ENCODE peak calls at places on chromosomes 3 and 15, in eight cellular contexts. L is tibial artery; U is CD4-positive, alpha-beta T cell; P is psoas muscle; M is uterus; S is pancreas; V is K562; G is hepatocyte. W is an unnamed sample.

GRCh38 chr3:106114220-106114619 is 245.4 kb upstream of the CBLB start:
- DNase-seq in L (no peak), U (no peak), P (no peak), M (no peak), S (no peak), V (no peak), G (no peak), W (no peak)

GRCh38 chr3:128382221-128382807 is 84.4 kb downstream of the DNAJB8 start:
- DNase-seq in L (no peak), U (no peak), P (no peak), M (peak; percentile 57), S (peak; percentile 75), V (no peak), G (no peak), W (no peak)

GRCh38 chr15:88504445-88504844 is 36.9 kb downstream of the MRPS11 start:
- DNase-seq in L (no peak), U (no peak), P (no peak), M (no peak), S (no peak), V (no peak), G (no peak), W (no peak)

GRCh38 chr15:38705421-38706219 is 141.0 kb upstream of the RASGRP1 start:
- DNase-seq in L (no peak), U (no peak), P (no peak), M (no peak), S (no peak), V (no peak), G (no peak), W (no peak)

GRCh38 chr3:137024348-137024747 is 66.6 kb downstream of the IL20RB start:
- DNase-seq in L (no peak), U (no peak), P (no peak), M (no peak), S (no peak), V (no peak), G (no peak), W (no peak)

GRCh38 chr3:25338158-25338725 is 89.8 kb upstream of the RARB start:
- DNase-seq in L (no peak), U (no peak), P (no peak), M (no peak), S (no peak), V (no peak), G (no peak), W (no peak)

GRCh38 chr3:114649331-114649730 is 355.5 kb downstream of the TIGIT start:
- DNase-seq in L (no peak), U (no peak), P (no peak), M (no peak), S (no peak), V (no peak), G (no peak), W (no peak)

GRCh38 chr15:66707310-66708160 is 5.5 kb downstream of the SMAD6 start:
- DNase-seq in L (no peak), U (no peak), P (no peak), M (peak; percentile 61), S (peak; percentile 77), V (no peak), G (peak; percentile 82), W (peak; percentile 66)

GRCh38 chr3:168288511-168289268 is 193.0 kb upstream of the GOLIM4 start:
- DNase-seq in L (no peak), U (no peak), P (no peak), M (no peak), S (no peak), V (no peak), G (no peak), W (no peak)

GRCh38 chr15:34716111-34716510 is 38.7 kb downstream of the GJD2 start:
- DNase-seq in L (no peak), U (no peak), P (peak; percentile 84), M (no peak), S (no peak), V (no peak), G (no peak), W (no peak)

GRCh38 chr3:71006810-71007785 is 576.4 kb downstream of the FOXP1 start:
- DNase-seq in L (no peak), U (no peak), P (no peak), M (no peak), S (no peak), V (peak; percentile 9), G (peak; percentile 17), W (no peak)

GRCh38 chr3:164572436-164572835 is 505.9 kb downstream of the SI start:
- DNase-seq in L (no peak), U (no peak), P (no peak), M (no peak), S (no peak), V (no peak), G (no peak), W (no peak)

GRCh38 chr15:99016680-99017321 is 9.2 kb upstream of the PGPEP1L start:
- DNase-seq in L (no peak), U (no peak), P (peak; percentile 72), M (no peak), S (no peak), V (no peak), G (no peak), W (no peak)

GRCh38 chr15:63763476-63764123 is 70.1 kb downstream of the HERC1 start:
- DNase-seq in L (no peak), U (no peak), P (no peak), M (no peak), S (no peak), V (no peak), G (no peak), W (no peak)

DNA sequence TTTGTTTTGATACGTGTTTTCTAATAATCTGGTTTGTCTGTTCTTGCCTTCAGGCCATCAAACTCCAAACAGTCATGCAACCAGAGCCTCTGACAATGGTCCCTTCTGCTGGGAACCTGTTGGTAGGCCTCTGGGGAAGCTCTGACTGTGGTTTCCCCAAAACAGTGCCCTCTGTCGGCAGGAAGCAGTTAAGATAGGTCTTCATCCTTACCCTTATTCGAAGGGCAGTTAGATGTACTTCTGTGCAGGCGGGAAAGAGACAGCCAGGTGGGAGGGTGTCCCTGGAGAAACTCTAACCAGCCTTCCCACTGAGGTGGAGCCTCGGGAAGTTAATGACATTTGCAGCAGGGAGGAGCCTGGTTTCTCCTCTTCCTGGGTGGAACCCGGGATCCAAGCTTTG is 81.6 kb upstream of the CHMP2B start:
- DNase-seq in L (no peak), U (no peak), P (no peak), M (no peak), S (no peak), V (no peak), G (no peak), W (no peak)
- TF ChIP-seq CTCF in L (no peak), U (no peak), P (no peak), M (no peak), S (no peak), V (no peak), G (no peak), W (no peak)

GRCh38 chr15:27899583-27900295 is 199.4 kb downstream of the OCA2 start:
- DNase-seq in L (no peak), U (no peak), P (no peak), M (no peak), S (no peak), V (no peak), G (no peak), W (no peak)

GRCh38 chr15:27889258-27889657 is 209.9 kb downstream of the OCA2 start:
- DNase-seq in L (no peak), U (no peak), P (no peak), M (no peak), S (no peak), V (no peak), G (no peak), W (no peak)

GRCh38 chr15:27897481-27897880 is 201.6 kb downstream of the OCA2 start:
- DNase-seq in L (no peak), U (no peak), P (no peak), M (no peak), S (no peak), V (no peak), G (no peak), W (no peak)

DNA sequence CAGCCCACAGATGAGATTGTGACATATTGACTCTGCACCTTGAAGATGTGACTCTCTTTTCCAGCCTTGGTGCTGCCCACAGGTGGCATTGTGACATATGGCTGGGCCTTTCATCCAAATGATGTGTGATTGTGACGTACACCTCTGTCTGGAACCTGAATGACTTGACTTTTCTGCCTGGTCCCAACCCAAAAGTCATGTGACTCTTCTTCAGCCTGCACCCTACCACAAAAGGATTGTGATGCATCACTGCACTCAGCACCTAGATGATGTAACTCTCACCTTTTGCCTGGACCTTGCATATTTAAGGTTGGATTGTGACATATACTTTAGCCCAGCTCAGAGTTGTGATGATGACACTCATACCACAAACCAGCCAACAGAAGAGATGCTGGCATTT is 204.5 kb downstream of the OCA2 start:
- DNase-seq in L (no peak), U (no peak), P (no peak), M (no peak), S (no peak), V (no peak), G (no peak), W (no peak)
- H3K9me3 ChIP-seq in L (no peaks in the 10 kb centered on the region), U (peaks cover 15% of the 10 kb centered on the region), P (peaks cover 16% of the 10 kb centered on the region), M (peaks cover 3% of the 10 kb centered on the region), S (no peaks in the 10 kb centered on the region), V (no peaks in the 10 kb centered on the region), G (peaks cover 4% of the 10 kb centered on the region), W (no peaks in the 10 kb centered on the region)

GRCh38 chr3:194637541-194638400 is 4.6 kb upstream of the TMEM44 start:
- DNase-seq in L (no peak), U (no peak), P (no peak), M (no peak), S (no peak), V (no peak), G (no peak), W (no peak)

GRCh38 chr3:194642769-194643168 is 9.6 kb upstream of the TMEM44 start:
- DNase-seq in L (no peak), U (no peak), P (no peak), M (no peak), S (no peak), V (no peak), G (no peak), W (no peak)

GRCh38 chr3:194637066-194637465 is 3.8 kb upstream of the TMEM44 start:
- DNase-seq in L (no peak), U (no peak), P (no peak), M (no peak), S (no peak), V (no peak), G (no peak), W (no peak)

GRCh38 chr3:194638991-194639605 is 5.9 kb upstream of the TMEM44 start:
- DNase-seq in L (no peak), U (no peak), P (no peak), M (no peak), S (no peak), V (no peak), G (no peak), W (no peak)

GRCh38 chr3:194640829-194641228 is 7.6 kb upstream of the TMEM44 start:
- DNase-seq in L (no peak), U (peak; percentile 54), P (no peak), M (no peak), S (no peak), V (peak; percentile 32), G (no peak), W (no peak)
- TF ChIP-seq CTCF in L (no peak), U (peak; percentile 32), P (peak; percentile 4), M (no peak), S (no peak), V (peak; percentile 46), G (no peak), W (no peak)

DNA sequence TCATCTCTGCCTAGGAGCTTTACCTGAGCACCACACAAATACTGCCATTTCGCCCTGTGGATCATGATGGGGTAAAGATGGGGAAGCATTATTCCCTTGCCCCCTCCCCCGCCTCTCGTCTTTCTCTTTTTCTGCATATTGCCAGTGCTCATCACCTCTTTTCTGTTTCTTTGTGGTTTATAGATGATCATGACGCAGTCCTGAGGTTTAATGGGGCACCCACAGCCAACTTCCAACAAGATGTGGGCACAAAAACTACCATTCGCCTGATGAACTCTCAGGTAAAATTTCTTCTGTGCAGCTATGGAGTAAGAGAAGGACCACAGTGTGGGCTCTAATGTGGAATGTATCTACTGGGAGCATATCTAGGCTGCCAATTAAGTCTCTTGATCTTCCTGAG is 88.2 kb downstream of the RPL39L start:
- DNase-seq in L (no peak), U (no peak), P (no peak), M (no peak), S (no peak), V (no peak), G (no peak), W (no peak)
- H3K9me3 ChIP-seq in L (no peaks in the 10 kb centered on the region), U (no peaks in the 10 kb centered on the region), P (peaks cover 8% of the 10 kb centered on the region), M (no peaks in the 10 kb centered on the region), S (no peaks in the 10 kb centered on the region), V (peaks cover 5% of the 10 kb centered on the region), G (no peaks in the 10 kb centered on the region), W (no peaks in the 10 kb centered on the region)

W was measured in Peyer's patch.